ENCODE peak calls at places on chromosome 7, in seven cellular contexts. A, L, Z, R, K, Q and C are unnamed samples. For H3K4me1, the result is how much of the 10 kb centered on the place peaks cover.

GRCh38 chr7:123643495-123644428 is 11.9 kb upstream of the LMOD2 start:
- DNase-seq in A (no peak), L (no peak), Z (no peak), R (no peak), K (no peak), Q (no peak), C (no peak)

GRCh38 chr7:130273081-130273699 is 6.5 kb downstream of the CPA2 start:
- DNase-seq in A (no peak), L (peak), Z (no peak), R (no peak), K (no peak), Q (no peak), C (peak)

GRCh38 chr7:111833461-111833860 is 271.2 kb upstream of the IMMP2L start:
- DNase-seq in A (no peak), L (no peak), Z (no peak), R (no peak), K (no peak), Q (no peak), C (no peak)

GRCh38 chr7:128404143-128404681 is 5.6 kb downstream of the IMPDH1 start:
- DNase-seq in A (no peak), L (peak), Z (no peak), R (no peak), K (no peak), Q (no peak), C (no peak)

GRCh38 chr7:98213296-98213873 is 2.1 kb downstream of the BHLHA15 start:
- DNase-seq in A (no peak), L (no peak), Z (no peak), R (peak), K (no peak), Q (no peak), C (no peak)

GRCh38 chr7:1999278-1999984 is 233.3 kb downstream of the MAD1L1 start:
- DNase-seq in A (no peak), L (no peak), Z (no peak), R (peak), K (no peak), Q (no peak), C (no peak)

GRCh38 chr7:138074121-138074520 is 2.1 kb upstream of the AKR1D1 start:
- DNase-seq in A (no peak), L (no peak), Z (no peak), R (no peak), K (no peak), Q (no peak), C (no peak)

GRCh38 chr7:50749908-50750307 is 32.8 kb downstream of the GRB10 start:
- DNase-seq in A (no peak), L (no peak), Z (no peak), R (no peak), K (no peak), Q (no peak), C (no peak)

GRCh38 chr7:105649727-105650381 is 68.6 kb upstream of the EFCAB10 start:
- DNase-seq in A (no peak), L (no peak), Z (no peak), R (no peak), K (no peak), Q (no peak), C (no peak)

GRCh38 chr7:2863461-2864066 is 19.5 kb upstream of the GNA12 start:
- DNase-seq in A (peak), L (peak), Z (peak), R (peak), K (peak), Q (peak), C (no peak)

GRCh38 chr7:77727936-77728701 is 31.9 kb downstream of the RSBN1L start:
- DNase-seq in A (no peak), L (no peak), Z (no peak), R (no peak), K (peak), Q (no peak), C (no peak)

GRCh38 chr7:98193474-98194180 is 17.6 kb upstream of the BHLHA15 start:
- DNase-seq in A (no peak), L (no peak), Z (no peak), R (peak), K (no peak), Q (no peak), C (no peak)

GRCh38 chr7:23811540-23811939 is 101.5 kb downstream of the STK31 start:
- DNase-seq in A (no peak), L (no peak), Z (no peak), R (no peak), K (no peak), Q (peak), C (no peak)

GRCh38 chr7:133513608-133514007 is 260.7 kb downstream of the EXOC4 start:
- DNase-seq in A (no peak), L (no peak), Z (no peak), R (no peak), K (no peak), Q (no peak), C (no peak)

GRCh38 chr7:92691578-92691977 is 101.4 kb upstream of the FAM133B start:
- DNase-seq in A (no peak), L (peak), Z (no peak), R (no peak), K (peak), Q (peak), C (no peak)

GRCh38 chr7:134022512-134022911 is 104.6 kb upstream of the LRGUK start:
- DNase-seq in A (peak), L (peak), Z (no peak), R (no peak), K (no peak), Q (no peak), C (no peak)

GRCh38 chr7:46607176-46607575 is 686.1 kb upstream of the IGFBP3 start:
- DNase-seq in A (no peak), L (no peak), Z (no peak), R (no peak), K (no peak), Q (no peak), C (no peak)

GRCh38 chr7:104972510-104972909 is 41.5 kb upstream of the KMT2E start:
- DNase-seq in A (no peak), L (no peak), Z (no peak), R (no peak), K (no peak), Q (no peak), C (no peak)

GRCh38 chr7:99392659-99393362 is 15.6 kb downstream of the PDAP1 start:
- DNase-seq in A (peak), L (peak), Z (peak), R (peak), K (peak), Q (peak), C (no peak)

GRCh38 chr7:102320601-102321350 is 34.1 kb downstream of the SH2B2 start:
- DNase-seq in A (no peak), L (no peak), Z (no peak), R (no peak), K (no peak), Q (no peak), C (no peak)

GRCh38 chr7:29623976-29624375 is 60.3 kb downstream of the PRR15 start:
- DNase-seq in A (no peak), L (no peak), Z (no peak), R (no peak), K (no peak), Q (no peak), C (no peak)

GRCh38 chr7:103134866-103135554 is 13.9 kb downstream of the NAPEPLD start:
- DNase-seq in A (no peak), L (no peak), Z (no peak), R (no peak), K (no peak), Q (no peak), C (no peak)

GRCh38 chr7:151871904-151872303 is 5.0 kb downstream of the PRKAG2 start:
- DNase-seq in A (no peak), L (no peak), Z (no peak), R (peak), K (no peak), Q (no peak), C (no peak)

GRCh38 chr7:38369816-38370493 is 96.5 kb upstream of the TARP start:
- DNase-seq in A (peak), L (peak), Z (peak), R (peak), K (peak), Q (peak), C (no peak)
- H3K27ac ChIP-seq in A (no peak), L (no peak), Z (no peak), R (no peak), K (no peak), Q (peak), C (no peak)

GRCh38 chr7:57425239-57425944 is 24.6 kb upstream of the ZNF716 start:
- DNase-seq in A (no peak), L (no peak), Z (no peak), R (no peak), K (no peak), Q (no peak), C (peak)
- H3K4me1 ChIP-seq in A (under half), L (under half), Z (under half), R (under half), K (under half), Q (under half), C (under half)

GRCh38 chr7:107973861-107974260 is 29.1 kb downstream of the LAMB1 start:
- DNase-seq in A (no peak), L (no peak), Z (no peak), R (no peak), K (no peak), Q (no peak), C (no peak)
- H3K27ac ChIP-seq in A (no peak), L (no peak), Z (no peak), R (no peak), K (no peak), Q (no peak), C (peak)

GRCh38 chr7:35272234-35272633 is 18.3 kb upstream of the TBX20 start:
- DNase-seq in A (no peak), L (no peak), Z (no peak), R (no peak), K (no peak), Q (no peak), C (no peak)

GRCh38 chr7:35263396-35263795 is 9.5 kb upstream of the TBX20 start:
- DNase-seq in A (no peak), L (no peak), Z (no peak), R (no peak), K (no peak), Q (no peak), C (no peak)

GRCh38 chr7:35268953-35269352 is 15.1 kb upstream of the TBX20 start:
- DNase-seq in A (no peak), L (no peak), Z (no peak), R (no peak), K (no peak), Q (no peak), C (no peak)

GRCh38 chr7:35261476-35262285 is 7.8 kb upstream of the TBX20 start:
- DNase-seq in A (no peak), L (no peak), Z (no peak), R (peak), K (no peak), Q (no peak), C (no peak)

GRCh38 chr7:35267372-35267771 is 13.5 kb upstream of the TBX20 start:
- DNase-seq in A (no peak), L (no peak), Z (no peak), R (no peak), K (no peak), Q (no peak), C (no peak)
- H3K4me1 ChIP-seq in A (under half), L (under half), Z (under half), R (under half), K (under half), Q (under half), C (under half)